ENCODE peak calls at places on chromosomes 7 and 10, in ten cellular contexts. L is fibroblast of lung, W is PC-3, H is GM23248, U is HepG2, K is HCT116, G is hepatocyte, Q is astrocyte, M is GM23338, Z is keratinocyte. B is an unnamed sample.
A peak's percentile ranks its signal among the peaks of the same experiment; 100 is the strongest.

GRCh38 chr10:82150123-82150900 is 275.3 kb downstream of the NRG3 start:
- DNase-seq in K (no peak), U (no peak), L (peak; percentile 1), W (no peak), Z (no peak), G (peak; percentile 62), H (no peak), M (peak; percentile 88), Q (no peak), B (no peak)

GRCh38 chr7:17530249-17530648 is 231.8 kb downstream of the AHR start:
- DNase-seq in G (peak; percentile 20), U (no peak), W (no peak), M (peak; percentile 1), Z (no peak), Q (peak; percentile 95), L (peak; percentile 96), H (peak; percentile 64), K (no peak), B (no peak)

GRCh38 chr10:104777086-104777799 is 136.2 kb downstream of the SORCS3 start:
- DNase-seq in Q (no peak), G (no peak), Z (no peak), W (no peak), M (peak; percentile 35), H (no peak), L (no peak), U (no peak), K (no peak), B (no peak)

GRCh38 chr10:13296476-13296875 is 3.4 kb downstream of the PHYH start:
- DNase-seq in M (no peak), Z (no peak), Q (no peak), K (no peak), U (no peak), W (no peak), H (no peak), L (peak; percentile 15), G (no peak), B (no peak)

GRCh38 chr7:486216-486743 is 33.4 kb downstream of the PDGFA start:
- DNase-seq in L (no peak), U (no peak), H (no peak), G (no peak), K (no peak), W (no peak), Z (no peak), M (no peak), Q (no peak), B (no peak)

GRCh38 chr7:95264225-95264927 is 60.0 kb downstream of the PON1 start:
- DNase-seq in U (no peak), Z (no peak), W (peak; percentile 79), L (peak; percentile 78), Q (peak; percentile 77), G (no peak), K (no peak), H (no peak), M (no peak), B (no peak)

GRCh38 chr7:117017017-117017451 is 63.7 kb downstream of the ST7 start:
- DNase-seq in H (no peak), L (no peak), G (no peak), W (no peak), Q (no peak), U (no peak), M (no peak), K (no peak), Z (no peak), B (no peak)

GRCh38 chr7:16849295-16850148 is 32.3 kb downstream of the AGR3 start:
- DNase-seq in H (no peak), Z (no peak), K (no peak), G (no peak), L (no peak), U (no peak), Q (no peak), M (no peak), W (no peak), B (no peak)

GRCh38 chr7:108234981-108235450 is 104.9 kb upstream of the LAMB4 start:
- DNase-seq in G (no peak), Q (no peak), K (no peak), W (no peak), U (no peak), M (no peak), L (peak; percentile 34), Z (no peak), H (peak; percentile 35), B (no peak)

GRCh38 chr10:2791774-2792443 is 275.4 kb upstream of the PFKP start:
- DNase-seq in H (no peak), L (no peak), Z (no peak), M (no peak), U (no peak), K (no peak), G (no peak), W (no peak), Q (no peak), B (no peak)

GRCh38 chr10:55024718-55025117 is 223.7 kb upstream of the PCDH15 start:
- DNase-seq in G (peak; percentile 8), W (no peak), H (peak; percentile 2), Q (no peak), L (peak; percentile 1), K (no peak), M (no peak), U (no peak), Z (no peak), B (no peak)

GRCh38 chr7:106484562-106484961 is 176.4 kb downstream of the CCDC71L start:
- DNase-seq in Q (peak; percentile 47), H (peak; percentile 58), W (no peak), L (peak; percentile 49), M (no peak), Z (no peak), K (no peak), G (peak; percentile 51), U (no peak), B (no peak)

GRCh38 chr10:7411671-7412481 is 1.0 kb upstream of the SFMBT2 start:
- DNase-seq in G (peak; percentile 10), L (no peak), Q (no peak), Z (no peak), H (no peak), K (no peak), U (no peak), W (no peak), M (peak; percentile 62), B (no peak)
- TF ChIP-seq EZH2 in G (no peak), L (peak; percentile 38), Q (peak; percentile 51), Z (no peak), H (no peak), K (no peak), U (no peak), W (no peak), M (peak; percentile 35), B (peak; percentile 13)

GRCh38 chr7:45088146-45088701 is 545 bp downstream of the NACAD start:
- DNase-seq in M (peak; percentile 56), Z (no peak), W (no peak), Q (no peak), U (no peak), L (no peak), K (no peak), G (no peak), H (no peak), B (no peak)

GRCh38 chr7:45086348-45087065 is 2.3 kb downstream of the NACAD start:
- DNase-seq in K (no peak), H (no peak), Q (no peak), G (no peak), L (no peak), M (no peak), W (no peak), Z (no peak), U (no peak), B (no peak)

GRCh38 chr7:45087301-45088145 is 1.2 kb downstream of the NACAD start:
- DNase-seq in Z (no peak), Q (no peak), L (no peak), G (no peak), K (no peak), H (no peak), M (no peak), W (no peak), U (no peak), B (no peak)

GRCh38 chr7:45088821-45089313 is at the start of gene NACAD:
- DNase-seq in H (peak; percentile 54), Q (peak; percentile 19), K (no peak), L (peak; percentile 28), M (peak; percentile 53), G (peak; percentile 65), W (no peak), U (no peak), Z (no peak), B (no peak)

DNA sequence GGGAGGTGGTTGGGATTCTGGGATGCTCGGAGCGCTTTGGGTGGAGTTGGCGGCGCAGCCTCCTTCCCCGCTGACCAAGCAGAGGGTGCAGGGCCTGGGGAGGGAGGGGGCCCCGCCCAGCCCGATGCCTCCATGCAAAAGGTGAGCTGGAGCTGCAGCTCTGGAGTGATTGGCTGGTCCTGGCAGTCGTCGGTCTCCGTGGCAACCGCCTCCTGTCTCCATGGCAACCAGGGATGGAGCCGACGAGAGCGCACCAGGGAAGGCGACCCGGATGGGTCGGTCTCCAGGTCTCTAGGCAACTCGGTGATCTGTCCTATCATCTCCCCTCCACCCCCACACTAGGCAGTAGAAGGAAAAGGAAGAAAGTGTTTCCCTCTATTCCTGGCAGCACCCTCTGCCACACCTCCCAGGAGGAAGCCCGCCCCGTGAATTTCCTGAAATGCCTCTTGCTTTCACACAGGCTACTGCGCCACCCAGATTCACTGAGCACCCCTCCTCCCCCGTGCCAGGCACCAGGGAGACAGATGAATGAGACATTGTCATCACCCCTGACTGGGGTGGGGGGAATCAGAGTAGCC is 634 bp upstream of the NACAD start:
- DNase-seq in U (no peak), H (peak; percentile 52), W (peak; percentile 37), K (no peak), Q (peak; percentile 29), G (peak; percentile 73), L (peak; percentile 58), M (peak; percentile 96), Z (no peak), B (peak; percentile 57)
- TF ChIP-seq EZH2 in U (no peak), H (peak; percentile 34), W (no peak), K (no peak), Q (no peak), G (no peak), L (no peak), M (no peak), Z (no peak), B (no peak)

DNA sequence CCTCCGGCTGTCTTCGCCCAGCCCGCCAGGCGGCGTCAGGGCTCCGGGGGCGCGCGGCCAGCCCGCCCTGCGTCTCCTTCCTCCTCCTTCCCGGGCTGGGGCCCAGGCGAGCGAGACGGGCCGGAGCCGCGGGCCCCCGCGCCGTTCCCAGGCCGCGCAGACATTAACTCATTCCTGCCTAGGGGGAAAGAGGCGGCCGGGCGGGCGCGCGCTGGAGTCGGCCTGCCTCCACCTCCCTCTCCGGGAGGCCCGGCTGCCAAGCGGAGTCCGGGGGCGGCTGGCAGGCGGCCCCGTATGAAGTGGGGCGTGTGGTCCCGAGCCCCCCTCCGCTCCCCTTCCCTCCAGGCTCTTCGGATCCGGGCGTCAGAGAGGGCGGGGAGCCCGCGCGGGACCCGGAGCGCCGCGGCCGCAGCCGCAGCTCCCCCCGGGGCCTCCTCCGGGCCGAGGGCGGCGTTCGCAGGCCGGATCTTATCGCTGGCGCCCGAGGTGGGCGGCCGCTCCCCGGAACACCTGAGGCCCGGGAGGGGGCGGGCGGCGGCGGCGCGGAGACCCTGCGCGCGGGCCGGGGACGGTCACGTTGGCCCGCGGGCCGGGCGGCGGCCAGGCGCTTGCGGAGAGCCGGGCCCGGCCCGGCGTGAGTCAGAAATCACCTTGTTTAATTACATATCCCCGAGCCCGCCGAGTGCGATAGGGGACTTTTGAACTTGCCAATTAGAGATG is 43.1 kb downstream of the LDB3 start:
- DNase-seq in M (peak; percentile 94), Z (no peak), H (peak; percentile 98), U (peak; percentile 62), L (peak; percentile 87), G (peak; percentile 96), W (peak; percentile 83), Q (peak; percentile 72), K (peak; percentile 54), B (peak; percentile 88)
- TF ChIP-seq EZH2 in M (no peak), Z (no peak), H (no peak), U (no peak), L (no peak), G (no peak), W (no peak), Q (no peak), K (no peak), B (no peak)

GRCh38 chr7:155497149-155497901 is 39.4 kb downstream of the EN2 start:
- DNase-seq in W (no peak), Q (no peak), G (peak; percentile 49), U (no peak), Z (no peak), L (no peak), M (no peak), H (no peak), K (no peak), B (no peak)
- TF ChIP-seq EZH2 in W (no peak), Q (no peak), G (no peak), U (no peak), Z (no peak), L (no peak), M (no peak), H (no peak), K (no peak), B (no peak)

B was measured in mammary epithelial cell.